ENCODE peak calls at places on chromosomes 3 and 15, in eight cellular contexts. R, N, X, J, P, B, O and V are unnamed samples.

GRCh38 chr3:60277376-60277800 is 973.9 kb downstream of the FHIT start:
- DNase-seq in R (no peak), N (no peak), X (no peak), J (no peak), P (no peak), B (no peak), O (no peak), V (no peak)

GRCh38 chr3:14989943-14990753 is 42.8 kb downstream of the NR2C2 start:
- DNase-seq in R (no peak), N (peak; percentile 22), X (no peak), J (peak; percentile 11), P (peak; percentile 13), B (no peak), O (no peak), V (no peak)

GRCh38 chr15:49916998-49917397 is 202.0 kb downstream of the ATP8B4 start:
- DNase-seq in R (no peak), N (no peak), X (no peak), J (no peak), P (no peak), B (no peak), O (no peak), V (no peak)

GRCh38 chr3:47440131-47440530 is 35.6 kb downstream of the SCAP start:
- DNase-seq in R (no peak), N (no peak), X (no peak), J (peak; percentile 25), P (no peak), B (no peak), O (no peak), V (no peak)

GRCh38 chr3:161253711-161254110 is 32.6 kb downstream of the NMD3 start:
- DNase-seq in R (no peak), N (no peak), X (no peak), J (no peak), P (peak; percentile 56), B (no peak), O (no peak), V (no peak)

GRCh38 chr3:159356606-159357005 is 554.8 kb downstream of the MFSD1 start:
- DNase-seq in R (no peak), N (no peak), X (no peak), J (no peak), P (no peak), B (no peak), O (no peak), V (no peak)

GRCh38 chr3:156010829-156011228 is 109.5 kb upstream of the KCNAB1 start:
- DNase-seq in R (no peak), N (peak; percentile 31), X (no peak), J (peak; percentile 56), P (peak; percentile 1), B (peak; percentile 11), O (no peak), V (no peak)

GRCh38 chr3:29850641-29851040 is 569.8 kb downstream of the RBMS3 start:
- DNase-seq in R (no peak), N (peak; percentile 32), X (no peak), J (peak; percentile 23), P (no peak), B (no peak), O (no peak), V (no peak)

GRCh38 chr3:192772495-192772894 is 45.2 kb upstream of the FGF12 start:
- DNase-seq in R (no peak), N (peak; percentile 61), X (no peak), J (peak; percentile 61), P (peak; percentile 29), B (peak; percentile 47), O (no peak), V (no peak)

GRCh38 chr15:86701259-86701963 is 621.7 kb downstream of the AGBL1 start:
- DNase-seq in R (no peak), N (no peak), X (no peak), J (no peak), P (no peak), B (no peak), O (no peak), V (no peak)

GRCh38 chr3:8529197-8529637 is 27.6 kb downstream of the LMCD1 start:
- DNase-seq in R (peak; percentile 20), N (no peak), X (no peak), J (no peak), P (peak; percentile 64), B (no peak), O (no peak), V (no peak)

GRCh38 chr15:52728899-52729298 is 49.7 kb upstream of the ATOSA start:
- DNase-seq in R (peak; percentile 7), N (no peak), X (no peak), J (no peak), P (peak; percentile 69), B (no peak), O (no peak), V (no peak)

GRCh38 chr3:41598804-41599481 is 363.0 kb downstream of the ULK4 start:
- DNase-seq in R (peak; percentile 3), N (no peak), X (no peak), J (no peak), P (peak; percentile 72), B (peak; percentile 12), O (no peak), V (no peak)

GRCh38 chr3:73656241-73656890 is 31.6 kb upstream of the PDZRN3 start:
- DNase-seq in R (no peak), N (no peak), X (no peak), J (no peak), P (peak; percentile 85), B (no peak), O (no peak), V (no peak)

GRCh38 chr3:180267202-180267843 is 230.6 kb upstream of the PEX5L start:
- DNase-seq in R (no peak), N (no peak), X (no peak), J (no peak), P (no peak), B (no peak), O (no peak), V (no peak)

GRCh38 chr3:150544726-150545125 is 1.6 kb downstream of the SERP1 start:
- DNase-seq in R (no peak), N (no peak), X (no peak), J (no peak), P (peak; percentile 31), B (no peak), O (no peak), V (no peak)

GRCh38 chr3:113825090-113825489 is 13.5 kb upstream of the GRAMD1C start:
- DNase-seq in R (no peak), N (no peak), X (no peak), J (no peak), P (no peak), B (no peak), O (no peak), V (no peak)

GRCh38 chr3:138351151-138351550 is 2.8 kb downstream of the MRAS start:
- DNase-seq in R (no peak), N (no peak), X (no peak), J (no peak), P (no peak), B (no peak), O (no peak), V (no peak)

GRCh38 chr15:58095415-58095814 is 29.9 kb upstream of the ALDH1A2 start:
- DNase-seq in R (no peak), N (no peak), X (no peak), J (no peak), P (no peak), B (no peak), O (no peak), V (no peak)

GRCh38 chr3:7285502-7285901 is 424.6 kb downstream of the GRM7 start:
- DNase-seq in R (no peak), N (peak; percentile 13), X (no peak), J (peak; percentile 29), P (no peak), B (peak; percentile 18), O (no peak), V (no peak)

GRCh38 chr3:82208002-82208710 is 446.7 kb upstream of the GBE1 start:
- DNase-seq in R (no peak), N (no peak), X (no peak), J (no peak), P (no peak), B (no peak), O (no peak), V (no peak)

GRCh38 chr15:89116404-89116803 is 28.1 kb downstream of the ABHD2 start:
- DNase-seq in R (no peak), N (no peak), X (no peak), J (no peak), P (no peak), B (no peak), O (no peak), V (no peak)

GRCh38 chr15:99755692-99756409 is 22.6 kb upstream of the LYSMD4 start:
- DNase-seq in R (peak; percentile 18), N (peak; percentile 28), X (no peak), J (peak; percentile 76), P (peak; percentile 69), B (peak; percentile 39), O (no peak), V (peak; percentile 24)

GRCh38 chr15:60798821-60799220 is 319.9 kb upstream of the ICE2 start:
- DNase-seq in R (peak; percentile 15), N (no peak), X (no peak), J (no peak), P (peak; percentile 82), B (no peak), O (no peak), V (no peak)
- TF ChIP-seq CTCF in R (no peak), N (no peak), X (no peak), J (no peak), P (no peak), B (no peak), O (no peak), V (no peak)

DNA sequence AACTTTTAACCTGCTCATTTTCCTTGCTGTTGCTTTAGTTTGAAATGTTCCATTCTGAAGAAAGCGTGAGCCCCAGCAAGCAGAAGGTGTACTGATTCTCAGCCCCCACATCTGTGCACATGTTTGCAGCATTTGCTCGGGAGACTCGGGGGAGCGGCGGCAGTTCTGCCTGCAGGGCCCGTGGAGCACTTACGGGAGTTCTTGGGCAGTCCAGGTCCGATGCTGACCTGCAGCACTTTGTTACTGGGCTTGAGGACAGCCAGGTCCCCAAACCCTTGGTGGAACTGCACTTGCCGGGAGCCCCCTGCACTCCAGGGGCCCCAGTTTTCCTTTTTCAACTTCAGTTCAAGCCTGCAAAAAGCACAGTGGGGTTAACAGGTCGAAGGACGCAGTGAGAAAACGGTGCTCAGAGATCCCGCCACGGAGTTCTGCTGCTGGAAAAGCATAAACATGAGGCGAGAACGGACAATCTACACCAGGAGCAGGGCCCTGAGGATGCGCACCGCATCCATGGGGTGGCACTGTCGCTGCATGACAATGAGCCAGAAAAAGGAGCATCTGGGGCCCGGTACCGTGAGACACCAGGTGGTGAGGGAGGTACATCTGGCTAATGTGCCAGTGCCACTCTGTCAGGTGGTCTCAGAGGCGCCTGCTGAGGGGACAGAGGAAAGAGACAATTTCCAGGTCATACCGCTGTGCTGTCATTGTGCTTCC is 45.6 kb upstream of the LDHAL6B start:
- DNase-seq in R (no peak), N (peak; percentile 74), X (no peak), J (peak; percentile 61), P (no peak), B (peak; percentile 68), O (no peak), V (no peak)
- TF ChIP-seq CTCF in R (peak; percentile 70), N (no peak), X (no peak), J (peak; percentile 63), P (peak; percentile 45), B (peak; percentile 89), O (peak; percentile 55), V (no peak)

GRCh38 chr3:173876476-173876875 is 478.9 kb downstream of the NLGN1 start:
- DNase-seq in R (no peak), N (no peak), X (no peak), J (no peak), P (no peak), B (no peak), O (no peak), V (no peak)
- TF ChIP-seq CTCF in R (peak; percentile 35), N (no peak), X (peak; percentile 67), J (peak; percentile 40), P (peak; percentile 28), B (no peak), O (peak; percentile 38), V (no peak)

GRCh38 chr3:168040624-168041208 is 55.0 kb downstream of the GOLIM4 start:
- DNase-seq in R (peak; percentile 43), N (peak; percentile 16), X (no peak), J (peak; percentile 70), P (peak; percentile 78), B (peak; percentile 29), O (no peak), V (no peak)
- TF ChIP-seq CTCF in R (peak; percentile 84), N (peak; percentile 36), X (peak; percentile 55), J (peak; percentile 79), P (peak; percentile 88), B (peak; percentile 70), O (peak; percentile 74), V (no peak)